ENCODE peak calls at places on chromosomes 6 and 20, in nine cellular contexts. D, S, O, T, A, M, Z, C and W are unnamed samples.

GRCh38 chr6:53161481-53162009 is 12.9 kb upstream of the GCM1 start:
- DNase-seq in S (peak), Z (no peak), T (no peak), C (no peak), M (no peak), D (peak), O (no peak), A (no peak), W (no peak)

GRCh38 chr6:4727671-4728435 is 48.4 kb upstream of the CDYL start:
- DNase-seq in T (peak), D (peak), O (no peak), S (peak), C (peak), M (no peak), A (no peak), Z (no peak), W (no peak)

GRCh38 chr20:2763186-2763585 is 37.2 kb downstream of the CPXM1 start:
- DNase-seq in D (no peak), M (no peak), O (no peak), S (no peak), C (no peak), A (no peak), T (no peak), Z (no peak), W (no peak)

GRCh38 chr6:2436391-2437154 is 191.2 kb upstream of the GMDS start:
- DNase-seq in T (no peak), O (no peak), S (no peak), C (no peak), M (no peak), D (no peak), A (no peak), Z (no peak), W (no peak)

GRCh38 chr6:83378621-83379388 is 52.0 kb downstream of the ME1 start:
- DNase-seq in Z (peak), O (peak), D (peak), M (no peak), C (no peak), A (no peak), T (no peak), S (peak), W (no peak)

GRCh38 chr6:75751443-75751842 is 2.4 kb downstream of the MYO6 start:
- DNase-seq in O (peak), S (peak), C (no peak), Z (peak), T (no peak), D (peak), A (no peak), M (no peak), W (no peak)

GRCh38 chr20:25987073-25987927 is 290.6 kb upstream of the ZNF337 start:
- DNase-seq in Z (no peak), T (peak), O (no peak), M (no peak), C (peak), A (no peak), D (peak), S (peak), W (no peak)

GRCh38 chr20:53040678-53041674 is 68.8 kb downstream of the TSHZ2 start:
- DNase-seq in A (no peak), D (no peak), Z (no peak), C (no peak), O (no peak), S (peak), T (peak), M (no peak), W (no peak)

GRCh38 chr6:106973018-106973840 is 1.3 kb downstream of the CD24 start:
- DNase-seq in T (no peak), Z (no peak), O (no peak), C (peak), M (no peak), D (no peak), S (no peak), A (no peak), W (no peak)

GRCh38 chr20:2946988-2947961 is 74.0 kb downstream of the PTPRA start:
- DNase-seq in S (peak), Z (peak), O (peak), T (peak), D (peak), A (no peak), C (peak), M (no peak), W (peak)

GRCh38 chr6:157952751-157953479 is 28.7 kb upstream of the SYNJ2 start:
- DNase-seq in S (no peak), D (no peak), C (no peak), O (no peak), Z (no peak), T (peak), M (no peak), A (no peak), W (no peak)

GRCh38 chr6:13978787-13979186 is 54.0 kb downstream of the RNF182 start:
- DNase-seq in C (no peak), Z (no peak), O (no peak), D (no peak), T (no peak), A (no peak), M (no peak), S (no peak), W (no peak)

GRCh38 chr6:112096901-112097300 is 9.5 kb downstream of the FAM229B start:
- DNase-seq in M (no peak), T (no peak), O (no peak), S (no peak), A (no peak), C (no peak), D (no peak), Z (no peak), W (no peak)

GRCh38 chr6:167860546-167861226 is 34.0 kb downstream of the AFDN start:
- DNase-seq in O (no peak), C (no peak), A (no peak), T (peak), S (no peak), M (no peak), Z (no peak), D (no peak), W (no peak)

GRCh38 chr6:138007014-138007472 is 100.2 kb downstream of the PERP start:
- DNase-seq in C (peak), T (peak), S (peak), A (peak), Z (peak), O (no peak), M (no peak), D (peak), W (no peak)

GRCh38 chr6:169536446-169537170 is 165.2 kb downstream of the WDR27 start:
- DNase-seq in T (no peak), A (no peak), O (peak), Z (peak), D (peak), S (peak), M (no peak), C (no peak), W (no peak)

GRCh38 chr6:100453701-100454521 is 10.8 kb downstream of the SIM1 start:
- DNase-seq in D (no peak), S (no peak), M (no peak), A (no peak), C (no peak), T (peak), O (no peak), Z (peak), W (peak)

GRCh38 chr6:87407531-87407895 is 259 bp upstream of the CFAP206 start:
- DNase-seq in S (peak), T (no peak), O (no peak), D (peak), Z (peak), C (no peak), M (no peak), A (no peak), W (no peak)

GRCh38 chr6:15247750-15248450 is 2.0 kb downstream of the JARID2 start:
- DNase-seq in S (peak), T (peak), M (peak), O (no peak), D (peak), Z (no peak), A (no peak), C (peak), W (no peak)

GRCh38 chr20:18324596-18325089 is 36.3 kb downstream of the ZNF133 start:
- DNase-seq in D (no peak), S (no peak), T (no peak), Z (no peak), C (no peak), O (no peak), A (no peak), M (no peak), W (no peak)

GRCh38 chr6:31180500-31180899 is 10.0 kb upstream of the POU5F1 start:
- DNase-seq in Z (peak), C (no peak), S (peak), O (no peak), A (no peak), D (peak), M (no peak), T (peak), W (no peak)

GRCh38 chr6:41560440-41561192 is 14.4 kb downstream of the FOXP4 start:
- DNase-seq in Z (no peak), D (no peak), T (no peak), C (peak), S (peak), A (no peak), M (no peak), O (no peak), W (no peak)

GRCh38 chr6:46918830-46919229 is 2.9 kb downstream of the ADGRF5 start:
- DNase-seq in T (no peak), S (no peak), M (no peak), D (no peak), O (no peak), Z (no peak), C (no peak), A (no peak), W (no peak)
- H3K4me3 ChIP-seq in T (no peak), S (no peak), M (no peak), D (no peak), O (no peak), Z (no peak), C (no peak), A (no peak), W (no peak)

GRCh38 chr20:62183426-62184142 is 756 bp downstream of the MTG2 start:
- DNase-seq in D (no peak), C (no peak), S (no peak), T (peak), A (no peak), Z (no peak), M (no peak), O (no peak), W (no peak)

GRCh38 chr20:62186096-62186426 is 3.2 kb downstream of the MTG2 start:
- DNase-seq in C (no peak), Z (no peak), T (no peak), S (no peak), A (no peak), M (no peak), D (no peak), O (no peak), W (no peak)

GRCh38 chr20:62181808-62182207 is 1.0 kb upstream of the MTG2 start:
- DNase-seq in S (no peak), D (no peak), T (no peak), C (no peak), A (no peak), Z (no peak), M (no peak), O (no peak), W (no peak)

GRCh38 chr20:62179162-62179504 is 3.7 kb upstream of the MTG2 start:
- DNase-seq in D (no peak), S (no peak), T (no peak), A (no peak), O (no peak), C (no peak), Z (no peak), M (no peak), W (no peak)

GRCh38 chr20:62182469-62183425 is at the start of gene MTG2:
- DNase-seq in M (peak), A (peak), C (peak), S (peak), O (peak), Z (peak), T (peak), D (peak), W (peak)
- TF ChIP-seq CTCF in M (peak), A (no peak), C (no peak), S (no peak), O (no peak), Z (no peak), T (no peak), D (no peak), W (no peak)

GRCh38 chr6:10396775-10397174 is 18.1 kb downstream of the TFAP2A start:
- DNase-seq in D (no peak), T (no peak), S (no peak), Z (no peak), C (no peak), O (no peak), A (no peak), M (no peak), W (no peak)

GRCh38 chr6:10393544-10394225 is 21.2 kb downstream of the TFAP2A start:
- DNase-seq in S (no peak), T (no peak), D (no peak), C (no peak), Z (no peak), O (no peak), A (no peak), M (no peak), W (no peak)

GRCh38 chr6:10395946-10396577 is 18.8 kb downstream of the TFAP2A start:
- DNase-seq in D (no peak), M (no peak), Z (no peak), C (no peak), A (no peak), S (no peak), O (no peak), T (no peak), W (no peak)

GRCh38 chr6:10397756-10398438 is 17.0 kb downstream of the TFAP2A start:
- DNase-seq in C (no peak), T (no peak), O (no peak), A (no peak), D (no peak), M (no peak), Z (no peak), S (no peak), W (no peak)

DNA sequence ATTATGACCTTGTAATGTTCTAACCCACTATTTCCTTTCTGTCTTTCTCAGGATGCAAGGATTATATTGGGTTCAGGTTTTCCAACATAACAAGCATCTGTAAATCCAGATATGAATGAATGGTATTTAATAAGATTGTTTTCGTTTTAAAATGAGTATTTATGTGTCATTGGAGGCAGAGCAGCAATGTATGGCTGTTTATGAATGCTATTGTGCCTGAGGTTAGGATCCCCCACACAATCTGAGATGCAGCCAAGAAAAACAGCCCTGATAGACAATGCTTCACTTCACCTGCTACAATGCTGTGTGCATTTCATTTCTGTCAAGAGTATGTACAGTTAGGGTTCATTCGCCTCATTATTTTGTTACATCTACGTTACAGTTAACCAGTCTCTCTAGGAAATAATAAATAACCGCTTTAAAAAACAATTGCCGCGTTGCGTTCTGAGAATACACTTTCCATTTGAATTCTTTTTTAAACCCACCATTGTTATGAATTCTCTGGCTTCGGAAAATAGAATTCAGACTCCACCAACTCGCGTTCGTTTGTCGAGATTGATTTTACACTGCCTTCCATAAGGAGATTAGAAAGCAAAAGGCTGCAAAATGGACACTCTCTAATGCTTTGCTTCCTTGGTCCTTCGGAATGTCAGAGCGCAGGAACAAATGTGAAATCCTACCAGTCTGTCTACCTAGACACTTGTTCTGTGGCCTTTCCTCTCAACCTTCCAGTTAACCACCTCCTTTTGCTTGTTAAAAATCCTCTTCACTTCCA is 19.5 kb downstream of the TFAP2A start:
- DNase-seq in C (no peak), Z (no peak), D (no peak), T (no peak), S (no peak), O (no peak), A (no peak), M (no peak), W (no peak)
- H3K4me3 ChIP-seq in C (no peak), Z (no peak), D (no peak), T (no peak), S (no peak), O (no peak), A (peak), M (no peak), W (no peak)

GRCh38 chr6:134063966-134064445 is 11.6 kb upstream of the SLC2A12 start:
- DNase-seq in D (peak), S (peak), O (peak), T (peak), A (no peak), M (peak), Z (peak), C (peak), W (peak)
- TF ChIP-seq CTCF in D (peak), S (peak), O (peak), T (peak), A (peak), M (peak), Z (peak), C (peak), W (peak)

DNA sequence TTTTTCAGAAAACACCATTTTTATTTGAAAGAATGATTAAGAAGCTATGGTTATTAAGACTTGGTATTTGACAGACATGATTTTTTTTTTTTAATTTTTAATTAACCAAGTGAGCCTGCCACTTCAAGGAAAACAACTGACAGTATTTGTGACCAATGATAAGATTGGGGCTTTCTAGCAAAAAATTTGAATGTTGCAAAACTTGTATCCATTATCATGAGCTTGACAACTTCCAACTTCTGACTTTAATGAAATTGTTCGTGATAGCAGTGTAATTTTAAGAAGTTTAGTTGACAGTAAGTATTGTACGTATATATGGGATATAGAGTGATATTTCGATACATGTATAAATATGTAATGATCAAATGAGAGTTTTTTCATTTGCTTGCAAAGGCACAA is 21.6 kb upstream of the POM121L2 start:
- DNase-seq in M (no peak), C (no peak), Z (no peak), D (no peak), S (no peak), A (no peak), O (no peak), T (no peak), W (no peak)
- H3K4me3 ChIP-seq in M (peak), C (peak), Z (peak), D (peak), S (no peak), A (peak), O (peak), T (peak), W (peak)